ENCODE peak calls at places on chromosomes 5 and 9, in ten cellular contexts. P is psoas muscle; A is NCI-H774; K is stimulated activated CD4-positive, alpha-beta T cell treated with anti-CD3 and anti-CD28 coated beads, Interleukin-1b, Interleukin-23, amount 100 ng/mL, for 4 hours; T is cerebellum; I is T-helper 22 cell; B is activated CD8-positive, alpha-beta memory T cell treated with anti-CD3 and anti-CD28 coated beads for 1 hour; J is frontal cortex; R is foreskin fibroblast; X is heart right ventricle. F is an unnamed sample.
A peak's percentile ranks its signal among the peaks of the same experiment; 100 is the strongest.

GRCh38 chr9:72977670-72978069 is 24.8 kb upstream of the ALDH1A1 start:
- DNase-seq in A (no peak), B (no peak), X (no peak), I (no peak), T (no peak), K (no peak), R (peak; percentile 51), J (no peak), P (no peak), F (no peak)

GRCh38 chr5:147407094-147407681 is 102.7 kb downstream of the DPYSL3 start:
- DNase-seq in I (no peak), K (no peak), J (no peak), B (no peak), X (no peak), P (no peak), A (no peak), T (no peak), R (no peak), F (no peak)

GRCh38 chr5:132840896-132841818 is 10.7 kb upstream of the SHROOM1 start:
- DNase-seq in J (no peak), P (no peak), B (no peak), R (peak; percentile 69), X (no peak), T (no peak), I (no peak), A (no peak), K (no peak), F (no peak)

GRCh38 chr5:164358531-164359259 is 853.3 kb downstream of the MAT2B start:
- DNase-seq in T (no peak), A (no peak), J (no peak), B (no peak), R (peak; percentile 33), X (no peak), K (no peak), P (no peak), I (no peak), F (no peak)

GRCh38 chr9:114879165-114879564 is 51.2 kb downstream of the TNFSF8 start:
- DNase-seq in K (no peak), T (no peak), A (no peak), R (no peak), P (no peak), X (no peak), J (no peak), B (no peak), I (no peak), F (no peak)

GRCh38 chr9:136696502-136696901 is 9.2 kb upstream of the AGPAT2 start:
- DNase-seq in B (no peak), K (no peak), J (no peak), X (no peak), R (no peak), P (no peak), I (no peak), T (no peak), A (no peak), F (no peak)

GRCh38 chr9:76571288-76572204 is 112.6 kb downstream of the GCNT1 start:
- DNase-seq in J (no peak), T (no peak), X (no peak), A (peak; percentile 9), K (no peak), P (no peak), B (no peak), I (no peak), R (peak; percentile 43), F (no peak)

GRCh38 chr5:97425511-97425910 is 242.5 kb upstream of the RIOK2 start:
- DNase-seq in K (no peak), A (no peak), R (peak; percentile 58), T (no peak), B (no peak), P (no peak), I (no peak), X (no peak), J (no peak), F (no peak)

GRCh38 chr5:114780290-114780689 is 389.4 kb downstream of the TRIM36 start:
- DNase-seq in I (no peak), B (no peak), P (no peak), R (no peak), J (no peak), X (no peak), K (no peak), T (no peak), A (no peak), F (no peak)

GRCh38 chr9:108014353-108014752 is 524.8 kb upstream of the KLF4 start:
- DNase-seq in K (no peak), R (no peak), A (no peak), T (no peak), J (no peak), B (no peak), P (no peak), I (no peak), X (no peak), F (no peak)

GRCh38 chr9:4353236-4353635 is 53.4 kb upstream of the GLIS3 start:
- DNase-seq in T (no peak), P (no peak), I (no peak), K (no peak), B (no peak), X (no peak), J (no peak), R (peak; percentile 38), A (no peak), F (no peak)

GRCh38 chr9:127130661-127131538 is 8.5 kb upstream of the ANGPTL2 start:
- DNase-seq in K (no peak), P (peak; percentile 81), A (peak; percentile 18), X (peak; percentile 70), I (no peak), B (no peak), T (peak; percentile 92), J (peak; percentile 64), R (peak; percentile 93), F (peak; percentile 35)